ENCODE peak calls at places on chromosome 14, in seven cellular contexts. P is HTR-8/SVneo; S is CD8-positive, alpha-beta memory T cell; G is NB4; X is endothelial cell; I is posterior vena cava; T is amniotic stem cell. O is an unnamed sample.

GRCh38 chr14:104078031-104078455 is 7.5 kb upstream of the ASPG start:
- DNase-seq in P (peak), S (peak), G (peak), X (peak), I (peak), T (peak), O (peak)

GRCh38 chr14:75982724-75983358 is 1.0 kb upstream of the TGFB3 start:
- DNase-seq in P (peak), S (no peak), G (peak), X (no peak), I (peak), T (no peak), O (peak)

GRCh38 chr14:106844608-106845285 is 1318.4 kb downstream of the TMEM121 start:
- DNase-seq in P (no peak), S (peak), G (peak), X (no peak), I (peak), T (no peak), O (peak)

GRCh38 chr14:32077081-32078029 is at the start of gene ARHGAP5:
- DNase-seq in P (peak), S (peak), G (peak), X (peak), I (peak), T (no peak), O (no peak)

GRCh38 chr14:91331761-91332447 is 85.7 kb downstream of the CCDC88C start:
- DNase-seq in P (no peak), S (no peak), G (peak), X (no peak), I (no peak), T (no peak), O (peak)

GRCh38 chr14:104109121-104109541 is 23.6 kb downstream of the ASPG start:
- DNase-seq in P (no peak), S (no peak), G (no peak), X (no peak), I (peak), T (no peak), O (no peak)

GRCh38 chr14:24332094-24332983 is 2.5 kb downstream of the ADCY4 start:
- DNase-seq in P (peak), S (peak), G (peak), X (peak), I (peak), T (peak), O (peak)

GRCh38 chr14:89977668-89978067 is 21.9 kb downstream of the TDP1 start:
- DNase-seq in P (no peak), S (no peak), G (no peak), X (no peak), I (no peak), T (no peak), O (no peak)

GRCh38 chr14:50064993-50065392 is 51.4 kb downstream of the VCPKMT start:
- DNase-seq in P (no peak), S (peak), G (peak), X (no peak), I (no peak), T (no peak), O (no peak)